ENCODE peak calls at places on chromosomes 4 and X, in eight cellular contexts. One of them, this sample, is unnamed.

GRCh38 chrX:96861228-96861627 is 22.5 kb upstream of the RPA4 start:
- DNase-seq in GM04503: no peak
- DNase-seq in stimulated activated naive CD4-positive, alpha-beta T cell: no peak
- DNase-seq in HEK293T: no peak
- DNase-seq in stomach: no peak
- DNase-seq in WTC11: no peak
- DNase-seq in pancreas: no peak
- DNase-seq in posterior cingulate gyrus: no peak
- DNase-seq in this sample: no peak

GRCh38 chrX:13283512-13283911 is 36.3 kb downstream of the ATXN3L start:
- DNase-seq in GM04503: no peak
- DNase-seq in stimulated activated naive CD4-positive, alpha-beta T cell: no peak
- DNase-seq in HEK293T: no peak
- DNase-seq in stomach: no peak
- DNase-seq in WTC11: peak
- DNase-seq in pancreas: no peak
- DNase-seq in posterior cingulate gyrus: no peak
- DNase-seq in this sample: no peak

GRCh38 chr4:125679989-125680388 is 365.2 kb downstream of the FAT4 start:
- DNase-seq in GM04503: no peak
- DNase-seq in stimulated activated naive CD4-positive, alpha-beta T cell: no peak
- DNase-seq in HEK293T: no peak
- DNase-seq in stomach: no peak
- DNase-seq in WTC11: no peak
- DNase-seq in pancreas: no peak
- DNase-seq in posterior cingulate gyrus: no peak
- DNase-seq in this sample: no peak

GRCh38 chrX:67543818-67544217 is at the start of gene AR:
- DNase-seq in GM04503: no peak
- DNase-seq in stimulated activated naive CD4-positive, alpha-beta T cell: no peak
- DNase-seq in HEK293T: no peak
- DNase-seq in stomach: peak
- DNase-seq in WTC11: peak
- DNase-seq in pancreas: peak
- DNase-seq in posterior cingulate gyrus: peak
- DNase-seq in this sample: no peak

GRCh38 chrX:70504772-70505450 is 60.3 kb downstream of the DLG3 start:
- DNase-seq in GM04503: no peak
- DNase-seq in stimulated activated naive CD4-positive, alpha-beta T cell: no peak
- DNase-seq in HEK293T: no peak
- DNase-seq in stomach: no peak
- DNase-seq in WTC11: no peak
- DNase-seq in pancreas: no peak
- DNase-seq in posterior cingulate gyrus: no peak
- DNase-seq in this sample: no peak

GRCh38 chr4:8649631-8650261 is 57.2 kb downstream of the CPZ start:
- DNase-seq in GM04503: no peak
- DNase-seq in stimulated activated naive CD4-positive, alpha-beta T cell: no peak
- DNase-seq in HEK293T: no peak
- DNase-seq in stomach: peak
- DNase-seq in WTC11: no peak
- DNase-seq in pancreas: no peak
- DNase-seq in posterior cingulate gyrus: no peak
- DNase-seq in this sample: no peak

GRCh38 chr4:26830701-26831100 is 29.9 kb upstream of the STIM2 start:
- DNase-seq in GM04503: no peak
- DNase-seq in stimulated activated naive CD4-positive, alpha-beta T cell: no peak
- DNase-seq in HEK293T: no peak
- DNase-seq in stomach: no peak
- DNase-seq in WTC11: no peak
- DNase-seq in pancreas: no peak
- DNase-seq in posterior cingulate gyrus: no peak
- DNase-seq in this sample: no peak

GRCh38 chr4:133146574-133147198 is 2.4 kb upstream of the PCDH10 start:
- DNase-seq in GM04503: no peak
- DNase-seq in stimulated activated naive CD4-positive, alpha-beta T cell: no peak
- DNase-seq in HEK293T: peak
- DNase-seq in stomach: no peak
- DNase-seq in WTC11: peak
- DNase-seq in pancreas: no peak
- DNase-seq in posterior cingulate gyrus: peak
- DNase-seq in this sample: no peak

GRCh38 chr4:54661156-54661555 is 3.4 kb downstream of the KIT start:
- DNase-seq in GM04503: peak
- DNase-seq in stimulated activated naive CD4-positive, alpha-beta T cell: no peak
- DNase-seq in HEK293T: no peak
- DNase-seq in stomach: no peak
- DNase-seq in WTC11: no peak
- DNase-seq in pancreas: no peak
- DNase-seq in posterior cingulate gyrus: no peak
- DNase-seq in this sample: no peak

GRCh38 chr4:185204238-185204910 is 574 bp upstream of the CFAP97 start:
- DNase-seq in GM04503: no peak
- DNase-seq in stimulated activated naive CD4-positive, alpha-beta T cell: no peak
- DNase-seq in HEK293T: no peak
- DNase-seq in stomach: no peak
- DNase-seq in WTC11: no peak
- DNase-seq in pancreas: no peak
- DNase-seq in posterior cingulate gyrus: no peak
- DNase-seq in this sample: no peak

GRCh38 chr4:86302242-86302641 is 57.6 kb downstream of the MAPK10 start:
- DNase-seq in GM04503: no peak
- DNase-seq in stimulated activated naive CD4-positive, alpha-beta T cell: no peak
- DNase-seq in HEK293T: no peak
- DNase-seq in stomach: no peak
- DNase-seq in WTC11: peak
- DNase-seq in pancreas: peak
- DNase-seq in posterior cingulate gyrus: peak
- DNase-seq in this sample: no peak

This sample was measured in thoracic aorta.